ENCODE peak calls at places on chromosomes 11 and 22, in five cellular contexts. O, X, T, S and R are unnamed samples.

GRCh38 chr22:33513388-33514336 is 406.6 kb downstream of the LARGE1 start:
- DNase-seq in O (no peak), X (no peak), T (no peak), S (no peak), R (no peak)

GRCh38 chr22:50363411-50364194 is 20.5 kb downstream of the PPP6R2 start:
- DNase-seq in S (no peak), X (no peak), T (no peak), O (no peak), R (no peak)

GRCh38 chr11:70078095-70078795 is at the start of gene ANO1:
- DNase-seq in O (no peak), S (no peak), X (peak), T (no peak), R (no peak)

GRCh38 chr11:2122222-2122906 is 16.8 kb downstream of the IGF2 start:
- DNase-seq in O (no peak), X (no peak), S (no peak), T (no peak), R (no peak)

GRCh38 chr11:112525270-112525669 is 264.6 kb upstream of the PLET1 start:
- DNase-seq in T (no peak), S (peak), X (no peak), O (no peak), R (peak)

GRCh38 chr11:95884364-95884763 is 39.5 kb downstream of the MTMR2 start:
- DNase-seq in T (no peak), S (no peak), X (no peak), O (no peak), R (no peak)

GRCh38 chr11:117535201-117535869 is 207.7 kb downstream of the CEP164 start:
- DNase-seq in T (no peak), O (no peak), S (peak), X (peak), R (peak)

GRCh38 chr22:20176421-20177060 is 25.7 kb upstream of the CCDC188 start:
- DNase-seq in T (no peak), O (no peak), S (no peak), X (no peak), R (no peak)

GRCh38 chr11:74019104-74019738 is 10.3 kb upstream of the UCP3 start:
- DNase-seq in X (peak), O (no peak), T (no peak), S (no peak), R (no peak)

GRCh38 chr11:75603791-75604736 is 42.0 kb downstream of the SERPINH1 start:
- DNase-seq in X (no peak), T (no peak), O (no peak), S (no peak), R (no peak)

GRCh38 chr11:117387992-117388765 is 60.5 kb downstream of the CEP164 start:
- DNase-seq in S (no peak), O (no peak), T (no peak), X (no peak), R (no peak)

GRCh38 chr11:79241842-79242241 is 199.0 kb downstream of the TENM4 start:
- DNase-seq in X (no peak), O (no peak), S (no peak), T (no peak), R (no peak)

GRCh38 chr11:117273550-117274289 is 17.4 kb upstream of the BACE1-AS start:
- DNase-seq in X (no peak), T (no peak), S (no peak), O (peak), R (no peak)

GRCh38 chr11:44727114-44727372 is 281 bp downstream of the TSPAN18 start:
- DNase-seq in T (no peak), S (no peak), O (no peak), X (no peak), R (no peak)

GRCh38 chr11:87180743-87181142 is 143.0 kb downstream of the TMEM135 start:
- DNase-seq in O (no peak), S (no peak), X (no peak), T (no peak), R (no peak)

GRCh38 chr11:93727985-93728791 is 13.1 kb downstream of the TAF1D start:
- DNase-seq in O (no peak), T (no peak), S (no peak), X (no peak), R (no peak)

GRCh38 chr11:79461144-79461543 is 20.3 kb upstream of the TENM4 start:
- DNase-seq in O (no peak), X (no peak), T (no peak), S (no peak), R (peak)

GRCh38 chr11:96758957-96759356 is 369.1 kb downstream of the JRKL start:
- DNase-seq in S (no peak), T (no peak), O (no peak), X (no peak), R (no peak)

GRCh38 chr11:126834149-126834548 is 166.4 kb downstream of the KIRREL3 start:
- DNase-seq in X (no peak), O (no peak), S (no peak), T (no peak), R (peak)

GRCh38 chr22:34798605-34799004 is 267.4 kb upstream of the ISX start:
- DNase-seq in T (no peak), X (no peak), S (no peak), O (no peak), R (no peak)

GRCh38 chr22:34801221-34801620 is 264.7 kb upstream of the ISX start:
- DNase-seq in X (no peak), O (no peak), S (no peak), T (no peak), R (no peak)

GRCh38 chr22:34800265-34800664 is 265.7 kb upstream of the ISX start:
- DNase-seq in T (no peak), X (no peak), O (no peak), S (no peak), R (peak)

GRCh38 chr22:34808618-34809017 is 257.3 kb upstream of the ISX start:
- DNase-seq in S (no peak), T (no peak), O (no peak), X (no peak), R (no peak)

DNA sequence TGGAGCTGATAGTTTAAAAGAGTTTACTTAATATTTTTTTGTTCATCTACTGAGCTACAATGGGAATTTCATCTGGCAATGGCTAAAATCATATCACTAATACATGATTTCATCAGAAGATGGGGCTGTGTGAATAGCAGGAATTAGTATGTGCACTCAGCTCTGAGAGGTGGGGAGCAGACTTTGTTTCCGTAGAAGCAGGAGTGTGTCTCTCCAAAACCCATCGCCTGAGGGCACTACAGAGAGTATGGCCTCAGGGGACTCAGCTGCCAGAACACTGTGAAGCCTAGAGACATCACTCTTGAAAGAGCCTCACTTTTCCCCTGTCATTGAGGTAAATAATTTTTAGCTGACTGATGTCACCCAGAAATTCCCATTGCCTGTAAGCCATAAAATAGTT is 261.4 kb upstream of the ISX start:
- DNase-seq in X (no peak), S (no peak), O (no peak), T (no peak), R (no peak)
- TF ChIP-seq CTCF in X (no peak), S (no peak), O (no peak), T (peak), R (no peak)

GRCh38 chr11:35639591-35640179 is 21.4 kb downstream of the FJX1 start:
- DNase-seq in S (no peak), O (no peak), T (no peak), X (no peak), R (no peak)
- TF ChIP-seq EP300 in S (no peak), O (no peak), T (no peak), X (no peak), R (no peak)

DNA sequence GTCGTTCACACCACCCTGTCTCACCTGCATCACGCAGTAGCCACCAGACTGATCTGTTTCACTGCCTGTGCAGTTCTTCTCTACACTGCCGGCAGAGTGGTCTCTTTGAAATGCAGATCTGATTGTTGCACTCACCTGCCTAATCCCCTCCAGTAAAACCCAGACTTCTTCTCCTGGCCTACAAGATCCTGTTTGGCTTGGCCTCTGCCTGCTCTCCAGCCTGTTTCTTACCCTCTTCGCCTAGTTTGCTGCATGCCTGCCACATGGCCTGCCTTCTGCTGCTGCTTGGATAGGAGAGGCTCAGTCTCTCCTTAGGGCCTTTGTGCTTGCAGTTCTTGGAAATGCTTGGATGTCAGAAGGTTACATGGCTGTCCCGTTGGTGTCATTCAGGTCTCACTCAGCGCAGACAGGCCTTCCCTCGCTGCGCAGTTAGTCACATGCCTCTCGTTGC is 42.0 kb downstream of the PACS1 start:
- DNase-seq in X (no peak), S (no peak), T (no peak), O (peak), R (no peak)
- H3K4me3 ChIP-seq in X (no peak), S (no peak), T (no peak), O (peak), R (no peak)

DNA sequence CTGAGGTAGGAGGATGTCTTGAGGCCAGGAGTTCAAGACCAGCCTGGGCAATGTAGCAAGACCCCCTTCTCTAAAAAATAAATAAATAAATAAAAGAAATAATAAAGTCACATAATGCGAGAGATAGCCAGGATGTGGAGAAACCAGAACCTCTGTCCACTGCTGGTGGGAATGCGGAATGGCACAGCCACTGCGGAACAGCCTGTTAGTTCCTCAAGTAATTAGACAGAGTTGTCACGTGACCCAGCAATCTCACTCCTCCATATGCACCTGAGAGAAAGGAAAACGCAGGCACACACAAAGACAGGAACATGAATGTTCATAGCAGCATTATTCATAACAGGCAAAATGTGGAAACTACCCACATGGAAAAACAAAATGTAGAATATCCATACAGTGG is 27.5 kb downstream of the LIF start:
- DNase-seq in S (no peak), O (no peak), X (no peak), T (no peak), R (no peak)
- TF ChIP-seq CTCF in S (no peak), O (no peak), X (no peak), T (no peak), R (no peak)

GRCh38 chr11:128926437-128927107 is 16.1 kb downstream of the TP53AIP1 start:
- DNase-seq in X (no peak), S (no peak), O (no peak), T (no peak), R (no peak)
- TF ChIP-seq EP300 in X (no peak), S (no peak), O (no peak), T (no peak), R (no peak)

GRCh38 chr11:129191649-129192048 is 476 bp downstream of the ARHGAP32 start:
- DNase-seq in X (no peak), O (no peak), S (no peak), T (no peak), R (no peak)

GRCh38 chr11:129195682-129196081 is 3.6 kb upstream of the ARHGAP32 start:
- DNase-seq in O (no peak), S (no peak), T (no peak), X (no peak), R (no peak)

GRCh38 chr11:129189646-129190045 is 2.5 kb downstream of the ARHGAP32 start:
- DNase-seq in O (peak), S (no peak), T (no peak), X (no peak), R (no peak)

GRCh38 chr11:129190087-129190486 is 2.0 kb downstream of the ARHGAP32 start:
- DNase-seq in T (no peak), O (peak), S (peak), X (peak), R (no peak)

GRCh38 chr11:129192150-129192549 is at the start of gene ARHGAP32:
- DNase-seq in T (no peak), O (peak), X (no peak), S (peak), R (no peak)
- H3K4me3 ChIP-seq in T (no peak), O (no peak), X (no peak), S (no peak), R (no peak)

GRCh38 chr11:57515332-57516060 is at the start of gene SLC43A1:
- DNase-seq in T (no peak), S (peak), O (no peak), X (peak), R (peak)
- TF ChIP-seq CTCF in T (no peak), S (no peak), O (no peak), X (no peak), R (no peak)

DNA sequence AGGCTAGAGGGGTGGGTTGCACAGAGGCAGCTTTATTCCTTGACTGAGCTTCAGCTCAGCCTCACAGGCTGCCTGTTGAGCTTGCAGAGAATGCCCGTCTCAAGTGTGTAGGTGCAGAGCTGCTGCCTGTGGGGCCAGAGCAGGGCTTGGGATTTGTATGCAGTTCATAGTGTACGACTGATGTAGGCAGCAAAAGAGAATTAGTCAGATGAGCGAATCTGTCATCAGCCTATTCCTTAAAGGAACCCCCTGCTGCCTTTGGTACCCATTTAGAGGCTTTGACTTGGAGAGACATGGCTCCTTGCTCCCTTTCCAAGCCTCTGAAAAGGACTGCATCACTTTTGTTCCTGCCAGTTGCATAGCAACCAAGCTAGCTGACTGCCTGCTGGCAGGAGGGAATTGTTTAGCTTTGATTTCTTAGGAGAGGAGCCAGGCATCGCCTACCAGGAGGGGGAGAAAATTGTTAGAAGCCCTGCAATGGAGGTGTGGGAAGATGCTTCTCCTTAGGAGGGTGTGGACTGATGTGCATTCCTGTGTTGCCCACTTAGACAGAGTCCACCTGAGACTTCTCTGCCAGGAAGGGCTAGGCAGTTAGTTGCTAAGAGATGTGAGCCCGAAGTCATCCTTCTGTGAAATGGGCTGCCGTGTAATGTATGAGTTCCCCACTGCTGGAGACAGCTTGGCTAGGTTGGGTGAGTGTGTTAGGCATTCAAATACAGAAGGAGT is 10.9 kb downstream of the ACO2 start:
- DNase-seq in T (no peak), S (no peak), X (no peak), O (no peak), R (no peak)
- TF ChIP-seq EP300 in T (no peak), S (no peak), X (no peak), O (no peak), R (no peak)